ENCODE peak calls at places on chromosomes 5 and 9, in four cellular contexts. T, P, C and D are unnamed samples.
A peak's percentile ranks its signal among the peaks of the same experiment; 100 is the strongest.

GRCh38 chr5:150486402-150487198 is 21.3 kb upstream of the NDST1 start:
- DNase-seq in T (no peak), P (peak; percentile 76), C (peak; percentile 78), D (no peak)

GRCh38 chr5:150541895-150542294 is 34.0 kb downstream of the NDST1 start:
- DNase-seq in T (no peak), P (no peak), C (no peak), D (no peak)

GRCh38 chr9:70534058-70534457 is 119.6 kb upstream of the KLF9 start:
- DNase-seq in P (no peak), C (no peak), T (no peak), D (no peak)

GRCh38 chr5:174608631-174609097 is 115.7 kb upstream of the MSX2 start:
- DNase-seq in C (no peak), P (no peak), T (peak; percentile 70), D (no peak)

GRCh38 chr9:35287986-35288515 is 126.2 kb downstream of the UNC13B start:
- DNase-seq in C (no peak), T (no peak), P (no peak), D (no peak)

GRCh38 chr5:158914008-158914407 is 185.7 kb downstream of the EBF1 start:
- DNase-seq in P (no peak), C (no peak), T (no peak), D (no peak)

GRCh38 chr9:109163194-109163593 is 3.9 kb downstream of the FRRS1L start:
- DNase-seq in T (no peak), C (no peak), P (no peak), D (no peak)

GRCh38 chr5:55159763-55160492 is at the start of gene GPX8:
- DNase-seq in C (peak; percentile 47), T (no peak), P (no peak), D (no peak)

GRCh38 chr9:91532325-91532724 is 108.7 kb upstream of the NFIL3 start:
- DNase-seq in P (no peak), C (no peak), T (no peak), D (no peak)

GRCh38 chr5:10674096-10674495 is 86.9 kb downstream of the DAP start:
- DNase-seq in C (no peak), T (no peak), P (no peak), D (no peak)

GRCh38 chr5:165805756-165806155 is 2300.3 kb downstream of the MAT2B start:
- DNase-seq in T (no peak), P (no peak), C (no peak), D (no peak)

GRCh38 chr9:115531410-115532130 is 413.6 kb upstream of the TNC start:
- DNase-seq in T (no peak), C (no peak), P (no peak), D (no peak)

GRCh38 chr9:132069046-132069898 is 10.4 kb downstream of the MED27 start:
- DNase-seq in P (no peak), C (no peak), T (no peak), D (no peak)

GRCh38 chr9:2439957-2440356 is 181.6 kb upstream of the VLDLR start:
- DNase-seq in T (no peak), C (no peak), P (no peak), D (no peak)

GRCh38 chr9:36762958-36763357 is 190.3 kb downstream of the MELK start:
- DNase-seq in C (no peak), T (no peak), P (no peak), D (no peak)

GRCh38 chr9:98742325-98743280 is 33.9 kb upstream of the GABBR2 start:
- DNase-seq in C (no peak), P (no peak), T (no peak), D (no peak)

GRCh38 chr5:134085411-134085810 is 29.1 kb upstream of the TCF7 start:
- DNase-seq in C (no peak), P (no peak), T (peak; percentile 8), D (no peak)

GRCh38 chr9:34884732-34885131 is 73.4 kb upstream of the PHF24 start:
- DNase-seq in C (no peak), P (no peak), T (no peak), D (no peak)

GRCh38 chr5:163362806-163363788 is 74.3 kb upstream of the CCNG1 start:
- DNase-seq in C (no peak), T (no peak), P (no peak), D (no peak)

GRCh38 chr9:93898026-93898425 is 57.1 kb downstream of the BARX1 start:
- DNase-seq in P (no peak), T (no peak), C (no peak), D (no peak)

GRCh38 chr9:27391495-27391894 is 94.5 kb upstream of the EQTN start:
- DNase-seq in C (no peak), P (no peak), T (no peak), D (no peak)

GRCh38 chr9:1619915-1620705 is 395.0 kb upstream of the SMARCA2 start:
- DNase-seq in P (no peak), T (no peak), C (no peak), D (no peak)

GRCh38 chr9:137756045-137756744 is 121.4 kb upstream of the CACNA1B start:
- DNase-seq in T (no peak), P (no peak), C (no peak), D (no peak)

GRCh38 chr5:181204561-181205401 is at the start of gene TRIM7:
- DNase-seq in P (peak; percentile 46), C (no peak), T (peak; percentile 76), D (no peak)

GRCh38 chr5:157855404-157855994 is 3.4 kb downstream of the CLINT1 start:
- DNase-seq in T (peak; percentile 67), P (no peak), C (peak; percentile 54), D (no peak)

GRCh38 chr5:111530298-111530740 is 18.0 kb upstream of the STARD4 start:
- DNase-seq in T (peak; percentile 86), P (peak; percentile 61), C (no peak), D (no peak)

GRCh38 chr5:174533127-174533453 is 191.3 kb upstream of the MSX2 start:
- DNase-seq in T (no peak), C (no peak), P (no peak), D (no peak)

GRCh38 chr5:147507480-147508126 is 2.3 kb downstream of the DPYSL3 start:
- DNase-seq in T (peak; percentile 82), P (no peak), C (no peak), D (no peak)

GRCh38 chr9:90421786-90422185 is 220.8 kb downstream of the DIRAS2 start:
- DNase-seq in T (no peak), P (no peak), C (no peak), D (no peak)

GRCh38 chr5:65394078-65394477 is 87.6 kb downstream of the ADAMTS6 start:
- DNase-seq in P (no peak), C (no peak), T (peak; percentile 68), D (no peak)

GRCh38 chr5:93621340-93621872 is 38.4 kb downstream of the NR2F1 start:
- DNase-seq in P (no peak), C (peak; percentile 66), T (peak; percentile 89), D (no peak)

GRCh38 chr5:60463179-60463868 is 236.6 kb downstream of the DEPDC1B start:
- DNase-seq in T (no peak), P (no peak), C (no peak), D (no peak)

GRCh38 chr9:95446984-95447383 is 69.8 kb downstream of the PTCH1 start:
- DNase-seq in T (no peak), C (no peak), P (no peak), D (no peak)

GRCh38 chr9:130347931-130348330 is 82.4 kb downstream of the HMCN2 start:
- DNase-seq in T (no peak), C (no peak), P (no peak), D (no peak)

GRCh38 chr9:69120380-69121154 is 53.5 kb upstream of the TJP2 start:
- DNase-seq in T (no peak), P (no peak), C (peak; percentile 72), D (no peak)

GRCh38 chr9:2158111-2158610 is 143.0 kb downstream of the SMARCA2 start:
- DNase-seq in P (no peak), T (peak; percentile 67), C (no peak), D (no peak)

DNA sequence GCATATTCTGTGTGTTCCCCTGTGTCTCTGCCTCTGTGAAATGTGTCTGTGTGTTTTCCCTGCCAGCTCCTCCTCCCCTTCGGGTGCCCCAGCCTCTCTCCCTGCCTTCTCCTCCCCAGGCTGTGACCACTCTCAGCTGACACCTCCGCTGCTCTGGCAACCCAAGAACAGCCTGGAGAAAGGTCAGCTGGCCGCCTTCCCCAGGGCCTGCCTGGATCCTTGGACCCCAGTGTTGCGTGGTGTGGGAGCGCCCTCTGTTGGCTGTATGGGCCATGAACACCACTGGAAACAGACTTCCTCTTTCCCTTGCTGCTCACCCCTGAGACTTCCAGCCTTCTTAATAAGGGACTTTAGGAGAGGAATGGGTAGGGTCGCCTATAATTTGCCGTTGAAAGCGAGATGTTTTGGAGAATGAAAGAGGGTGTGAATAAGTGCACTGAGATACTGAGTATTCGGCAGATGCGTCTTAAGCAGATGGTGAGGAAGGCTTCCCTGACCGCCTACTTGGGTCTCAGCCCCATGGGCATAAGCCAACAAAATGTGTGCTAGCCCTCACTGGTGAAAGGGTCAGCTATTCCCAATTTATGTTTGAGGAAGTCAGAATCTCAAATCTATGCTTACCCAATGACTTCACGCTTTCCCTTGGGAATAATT is 114.9 kb upstream of the TRIM32 start:
- DNase-seq in T (peak; percentile 94), P (no peak), C (peak; percentile 85), D (peak; percentile 39)
- TF ChIP-seq CTCF in T (peak; percentile 88), P (no peak), C (peak; percentile 83), D (peak; percentile 91)

GRCh38 chr5:80931423-80931822 is 28.7 kb upstream of the RASGRF2 start:
- DNase-seq in T (no peak), P (no peak), C (no peak), D (no peak)

GRCh38 chr5:80935811-80936385 is 24.3 kb upstream of the RASGRF2 start:
- DNase-seq in T (no peak), C (no peak), P (no peak), D (no peak)

GRCh38 chr5:80933061-80933460 is 27.1 kb upstream of the RASGRF2 start:
- DNase-seq in T (no peak), P (no peak), C (no peak), D (no peak)

GRCh38 chr5:80937591-80937990 is 22.6 kb upstream of the RASGRF2 start:
- DNase-seq in P (no peak), C (no peak), T (no peak), D (no peak)

DNA sequence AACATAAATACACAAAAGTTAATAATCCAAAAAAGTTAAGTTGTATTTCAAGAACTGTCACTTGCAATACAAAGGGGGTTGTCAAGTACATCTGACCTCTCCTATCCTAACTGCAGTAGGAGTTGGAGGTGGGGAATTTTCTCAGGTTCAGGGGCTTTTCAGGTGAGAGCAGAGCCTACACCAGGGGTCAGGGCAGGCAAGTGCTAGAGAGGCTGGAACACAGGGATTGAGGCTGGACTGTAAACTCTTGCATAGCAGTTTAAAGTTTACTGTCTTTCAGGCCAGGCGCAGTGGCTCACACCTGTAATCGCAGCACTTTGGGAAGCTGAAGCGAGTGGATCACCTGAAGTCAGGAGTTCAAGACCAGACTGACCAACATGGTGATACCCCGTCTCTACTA is 25.4 kb upstream of the RASGRF2 start:
- DNase-seq in T (no peak), P (no peak), C (no peak), D (no peak)
- TF ChIP-seq CTCF in T (no peak), P (no peak), C (no peak), D (no peak)

GRCh38 chr9:86639899-86640379 is 285.7 kb upstream of the TUT7 start:
- DNase-seq in P (no peak), T (no peak), C (no peak), D (no peak)
- TF ChIP-seq CTCF in P (no peak), T (no peak), C (no peak), D (no peak)

GRCh38 chr5:81207009-81207408 is 26.1 kb upstream of the CKMT2 start:
- DNase-seq in P (no peak), T (no peak), C (no peak), D (no peak)
- TF ChIP-seq CTCF in P (no peak), T (no peak), C (no peak), D (peak; percentile 5)

GRCh38 chr9:124480621-124480981 is 26.6 kb downstream of the NR5A1 start:
- DNase-seq in T (no peak), C (no peak), P (no peak), D (no peak)
- TF ChIP-seq CTCF in T (no peak), C (no peak), P (no peak), D (peak; percentile 45)